ENCODE peak calls at places on chromosomes 7 and 10, in ten cellular contexts. C, U, V, D, K, X, S, W, R and J are unnamed samples.

GRCh38 chr7:79359827-79360226 is 93.6 kb downstream of the MAGI2 start:
- DNase-seq in W (no peak), K (no peak), R (no peak), U (no peak), D (no peak), X (no peak), S (no peak), C (no peak), V (no peak), J (no peak)

GRCh38 chr10:125707852-125708468 is 11.5 kb upstream of the EDRF1 start:
- DNase-seq in V (no peak), S (no peak), D (no peak), U (no peak), C (no peak), X (no peak), W (no peak), R (no peak), K (no peak), J (no peak)

GRCh38 chr10:65430979-65431378 is 1494.9 kb upstream of the LRRTM3 start:
- DNase-seq in U (no peak), C (no peak), V (no peak), K (no peak), R (no peak), S (no peak), X (no peak), W (no peak), D (no peak), J (no peak)

GRCh38 chr7:24152907-24153513 is 131.0 kb upstream of the NPY start:
- DNase-seq in S (no peak), C (no peak), X (no peak), U (no peak), R (no peak), W (no peak), V (no peak), K (no peak), D (no peak), J (no peak)

GRCh38 chr10:77297370-77297692 is 340.3 kb downstream of the KCNMA1 start:
- DNase-seq in X (no peak), D (no peak), U (no peak), C (no peak), V (no peak), W (no peak), S (no peak), R (no peak), K (no peak), J (no peak)

GRCh38 chr10:132446661-132447445 is 49.9 kb downstream of the PWWP2B start:
- DNase-seq in C (peak), D (peak), X (no peak), S (peak), K (peak), U (peak), V (no peak), R (no peak), W (no peak), J (peak)

GRCh38 chr10:14837003-14837755 is 658 bp downstream of the CDNF start:
- DNase-seq in C (no peak), W (no peak), U (peak), K (no peak), R (no peak), X (peak), S (no peak), V (no peak), D (no peak), J (no peak)

GRCh38 chr10:127996586-127996985 is 89.7 kb downstream of the PTPRE start:
- DNase-seq in X (no peak), D (no peak), R (peak), W (no peak), K (no peak), V (no peak), S (peak), C (no peak), U (no peak), J (no peak)

GRCh38 chr7:157013602-157014549 is 3.4 kb upstream of the MNX1 start:
- DNase-seq in U (no peak), S (no peak), W (no peak), V (no peak), R (no peak), X (no peak), K (no peak), C (no peak), D (no peak), J (no peak)

GRCh38 chr7:36984051-36984492 is 259.8 kb upstream of the AOAH start:
- DNase-seq in S (no peak), X (no peak), R (no peak), D (no peak), C (no peak), K (no peak), W (peak), U (no peak), V (no peak), J (no peak)

GRCh38 chr10:43417950-43418768 is 9.2 kb upstream of the HNRNPF start:
- DNase-seq in R (no peak), V (no peak), C (peak), S (no peak), K (no peak), U (no peak), W (no peak), D (peak), X (no peak), J (no peak)

GRCh38 chr7:24656608-24657007 is 83.4 kb downstream of the PALS2 start:
- DNase-seq in U (no peak), K (no peak), X (no peak), W (no peak), R (no peak), S (no peak), D (no peak), C (no peak), V (no peak), J (no peak)

GRCh38 chr10:101826852-101827434 is 8.7 kb upstream of the OGA start:
- DNase-seq in W (no peak), S (no peak), K (no peak), D (no peak), U (no peak), X (no peak), V (no peak), C (no peak), R (no peak), J (no peak)

GRCh38 chr7:11196143-11196542 is 222.5 kb downstream of the PHF14 start:
- DNase-seq in V (no peak), S (no peak), W (no peak), R (no peak), C (no peak), K (no peak), X (no peak), U (no peak), D (no peak), J (no peak)

GRCh38 chr7:28625446-28625845 is 213.1 kb downstream of the CREB5 start:
- DNase-seq in U (no peak), C (no peak), X (no peak), R (no peak), V (no peak), S (no peak), W (no peak), K (no peak), D (no peak), J (no peak)

GRCh38 chr7:107181172-107181571 is 12.4 kb downstream of the HBP1 start:
- DNase-seq in U (no peak), S (no peak), X (no peak), W (no peak), K (no peak), R (no peak), D (no peak), C (no peak), V (no peak), J (no peak)

GRCh38 chr10:132517951-132518521 is 19.6 kb upstream of the INPP5A start:
- DNase-seq in K (peak), W (no peak), R (no peak), V (peak), D (no peak), S (no peak), C (no peak), X (no peak), U (no peak), J (no peak)

GRCh38 chr10:61452655-61453641 is at the start of gene TMEM26:
- DNase-seq in D (no peak), W (no peak), V (no peak), K (peak), S (peak), C (no peak), R (peak), U (peak), X (no peak), J (peak)

GRCh38 chr10:126921974-126922525 is 16.8 kb downstream of the DOCK1 start:
- DNase-seq in R (no peak), V (no peak), K (no peak), D (no peak), C (no peak), S (no peak), U (no peak), W (no peak), X (peak), J (no peak)

GRCh38 chr7:107660381-107661080 is at the start of gene SLC26A4:
- DNase-seq in D (no peak), R (no peak), K (peak), U (no peak), W (no peak), C (no peak), X (no peak), S (no peak), V (no peak), J (peak)

GRCh38 chr7:156437021-156437614 is 203.5 kb upstream of the RNF32 start:
- DNase-seq in D (no peak), W (no peak), R (no peak), X (no peak), K (no peak), S (no peak), C (no peak), U (no peak), V (no peak), J (no peak)

GRCh38 chr10:59465089-59465488 is 102.7 kb upstream of the FAM13C start:
- DNase-seq in W (peak), D (no peak), C (no peak), R (no peak), U (no peak), K (no peak), X (peak), V (no peak), S (no peak), J (peak)

GRCh38 chr7:82839063-82839462 is 323.6 kb downstream of the PCLO start:
- DNase-seq in W (no peak), U (no peak), D (no peak), C (no peak), X (no peak), S (no peak), R (no peak), K (no peak), V (no peak), J (no peak)

GRCh38 chr7:124029789-124030188 is 3.1 kb downstream of the TMEM229A start:
- DNase-seq in C (no peak), W (no peak), S (no peak), V (no peak), D (no peak), U (no peak), R (no peak), K (no peak), X (no peak), J (no peak)

GRCh38 chr7:51014811-51015210 is 232.1 kb upstream of the GRB10 start:
- DNase-seq in D (no peak), X (no peak), U (no peak), W (no peak), C (no peak), V (no peak), R (no peak), S (no peak), K (no peak), J (no peak)

GRCh38 chr7:36021367-36021766 is 131.7 kb upstream of the EEPD1 start:
- DNase-seq in K (no peak), W (no peak), U (no peak), C (no peak), V (no peak), X (no peak), D (no peak), S (no peak), R (no peak), J (no peak)

GRCh38 chr7:112162161-112163020 is 43.8 kb downstream of the DOCK4 start:
- DNase-seq in S (peak), X (no peak), K (no peak), U (no peak), R (peak), D (no peak), W (peak), V (no peak), C (no peak), J (peak)

GRCh38 chr10:113047963-113048781 is 98.1 kb downstream of the TCF7L2 start:
- DNase-seq in C (no peak), U (no peak), X (no peak), K (no peak), V (no peak), S (no peak), W (no peak), R (no peak), D (no peak), J (no peak)

GRCh38 chr7:113283861-113284260 is 165.5 kb upstream of the SMIM30 start:
- DNase-seq in C (no peak), K (no peak), S (no peak), V (no peak), D (no peak), R (no peak), W (no peak), U (no peak), X (peak), J (no peak)

GRCh38 chr10:24047201-24047600 is 161.7 kb upstream of the KIAA1217 start:
- DNase-seq in X (no peak), C (no peak), W (no peak), R (no peak), V (no peak), U (no peak), S (no peak), K (no peak), D (no peak), J (no peak)

GRCh38 chr7:41987-42386 is 150.4 kb upstream of the FAM20C start:
- DNase-seq in W (no peak), K (no peak), X (no peak), R (no peak), C (no peak), D (no peak), S (no peak), V (no peak), U (peak), J (peak)

GRCh38 chr7:30799976-30800661 is 28.9 kb downstream of the MINDY4 start:
- DNase-seq in V (no peak), D (no peak), U (no peak), K (no peak), R (no peak), W (no peak), X (no peak), C (no peak), S (no peak), J (no peak)
- H3K27ac ChIP-seq in V (peak), D (no peak), U (no peak), K (no peak), R (peak), W (no peak), X (peak), C (no peak), S (no peak), J (no peak)

DNA sequence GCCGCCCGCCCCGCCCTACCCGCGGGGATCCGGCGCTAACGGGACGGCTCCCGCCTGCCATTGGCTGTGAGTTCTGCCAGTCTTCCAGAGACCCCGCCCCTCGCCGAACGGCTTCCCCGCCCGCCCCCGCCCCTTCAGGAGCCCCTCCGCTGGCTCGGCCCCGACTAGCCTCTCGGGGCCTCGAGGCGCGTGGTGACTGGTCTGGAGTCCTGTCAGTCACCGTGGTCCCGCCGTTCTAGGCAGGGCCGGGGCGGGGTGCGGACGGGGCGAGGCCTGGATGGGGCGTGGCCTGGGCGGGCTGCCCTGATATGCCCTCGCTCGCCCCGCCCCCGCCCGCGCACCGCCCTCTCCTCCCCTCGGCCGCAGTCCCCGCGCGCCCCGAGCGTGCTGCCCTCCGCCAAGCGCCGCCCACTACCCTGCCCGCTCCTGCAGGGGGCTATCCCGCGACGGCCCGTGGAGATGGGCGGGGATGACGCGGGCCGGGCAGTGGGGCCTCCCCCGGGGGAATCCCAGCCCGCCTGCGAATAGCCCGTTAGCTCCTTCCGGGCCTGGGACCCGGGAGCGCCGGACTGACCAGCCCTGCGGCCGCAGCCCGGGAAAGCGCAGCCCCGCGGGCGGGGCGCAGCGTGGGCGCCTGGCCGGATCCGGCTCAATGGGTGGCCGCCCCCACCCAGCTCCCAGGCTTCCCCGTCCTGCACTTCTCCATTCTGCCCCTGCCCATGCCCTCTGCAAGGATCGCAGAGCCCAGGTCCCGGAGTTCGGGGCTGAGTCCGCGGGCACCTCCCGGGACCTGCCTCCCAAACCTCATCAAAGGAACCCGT is 444 bp upstream of the HIP1 start:
- DNase-seq in C (peak), K (peak), X (peak), D (peak), W (peak), V (peak), U (peak), R (peak), S (peak), J (peak)
- TF ChIP-seq CTCF in C (no peak), K (no peak), X (no peak), D (no peak), W (peak), V (peak), U (peak), R (peak), S (no peak), J (peak)

DNA sequence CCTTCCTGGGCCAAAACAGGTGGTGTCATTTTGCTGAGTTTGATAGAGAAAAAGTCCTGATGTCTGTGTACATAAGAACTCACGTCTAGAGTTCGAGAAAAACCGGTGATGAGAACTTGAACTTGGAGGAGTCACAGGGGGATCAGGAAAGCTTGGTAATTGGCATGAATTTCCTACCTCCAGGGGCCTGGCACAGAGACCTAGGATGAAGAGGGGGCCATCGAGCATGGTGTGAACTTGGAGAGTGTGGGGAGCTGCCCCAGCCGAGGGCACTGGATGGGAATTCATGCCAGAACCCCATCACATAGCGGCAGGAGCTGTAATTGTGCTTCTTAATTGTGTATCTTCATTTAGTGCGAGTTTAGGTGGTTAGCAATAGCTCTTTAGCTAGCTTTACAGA is 82.2 kb downstream of the CUX1 start:
- DNase-seq in S (no peak), C (no peak), K (no peak), U (no peak), V (no peak), W (no peak), X (no peak), R (no peak), D (no peak), J (no peak)
- H3K27ac ChIP-seq in S (no peak), C (no peak), K (no peak), U (peak), V (peak), W (no peak), X (no peak), R (peak), D (no peak), J (no peak)

DNA sequence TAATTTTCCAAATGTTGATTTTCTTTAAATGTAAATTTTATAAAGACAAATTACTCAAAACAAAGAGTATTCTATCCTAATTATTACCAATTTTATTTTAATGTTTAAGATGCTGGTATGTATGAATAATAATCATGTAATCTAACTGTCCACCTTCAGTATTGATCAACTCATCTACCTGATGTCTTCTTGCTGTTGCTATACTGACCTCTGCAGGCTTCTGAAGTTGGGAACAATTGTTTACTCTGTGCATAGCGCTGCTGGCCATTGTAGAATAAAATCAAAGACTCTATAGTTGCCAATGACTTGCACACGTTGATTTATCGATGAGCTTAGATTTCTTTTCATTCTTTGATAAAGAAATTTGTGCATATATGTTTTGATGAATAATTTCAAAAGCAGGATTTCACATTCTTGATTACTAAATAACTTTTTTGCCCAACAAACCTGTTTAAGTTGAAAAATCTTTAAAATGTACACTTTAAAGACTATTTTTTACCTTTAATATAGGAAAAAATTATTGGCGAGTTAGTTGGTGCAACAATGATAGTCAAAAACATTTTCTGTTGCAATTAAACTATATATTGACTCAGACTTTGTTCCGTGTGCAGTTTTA is 282.3 kb downstream of the TFEC start:
- DNase-seq in C (no peak), W (no peak), D (no peak), S (no peak), V (no peak), U (no peak), R (no peak), X (no peak), K (no peak), J (no peak)
- TF ChIP-seq CTCF in C (no peak), W (no peak), D (no peak), S (no peak), V (no peak), U (peak), R (peak), X (peak), K (no peak), J (no peak)